ENCODE peak calls at places on chromosomes 5 and 9, in nine cellular contexts. S is left lobe of liver; J is stimulated activated CD8-positive, alpha-beta memory T cell treated with anti-CD3 and anti-CD28 coated beads, Interleukin-4, amount 100 ng/mL, for 1 hour; T is adrenal gland; C is heart left ventricle; I is HuH-7.5; Y is dorsolateral prefrontal cortex; B is Calu3; N is kidney tubule cell. Z is an unnamed sample.

GRCh38 chr5:90940227-90940995 is 381.8 kb downstream of the ADGRV1 start:
- DNase-seq in S (no peak), J (no peak), T (peak; percentile 39), C (no peak), I (no peak), Y (no peak), B (peak; percentile 42), N (peak; percentile 74), Z (no peak)

GRCh38 chr9:134424818-134425217 is 98.6 kb downstream of the RXRA start:
- DNase-seq in S (no peak), J (no peak), T (no peak), C (no peak), I (no peak), Y (no peak), B (no peak), N (no peak), Z (no peak)

GRCh38 chr5:169636477-169637084 is 494 bp upstream of the DOCK2 start:
- DNase-seq in S (no peak), J (no peak), T (no peak), C (no peak), I (no peak), Y (no peak), B (no peak), N (no peak), Z (no peak)

GRCh38 chr9:126420643-126421564 is 94.3 kb downstream of the MVB12B start:
- DNase-seq in S (no peak), J (no peak), T (no peak), C (no peak), I (no peak), Y (no peak), B (peak; percentile 14), N (peak; percentile 81), Z (no peak)

GRCh38 chr5:156920042-156920860 is 42.8 kb downstream of the TIMD4 start:
- DNase-seq in S (no peak), J (no peak), T (no peak), C (no peak), I (no peak), Y (no peak), B (peak; percentile 47), N (peak; percentile 98), Z (no peak)

GRCh38 chr9:93114984-93115335 is 18.9 kb downstream of the CARD19 start:
- DNase-seq in S (no peak), J (no peak), T (no peak), C (no peak), I (no peak), Y (no peak), B (no peak), N (no peak), Z (peak; percentile 3)

GRCh38 chr9:78369644-78370219 is 72.8 kb downstream of the PSAT1 start:
- DNase-seq in S (peak; percentile 71), J (no peak), T (peak; percentile 69), C (peak; percentile 33), I (peak; percentile 59), Y (peak; percentile 87), B (peak; percentile 50), N (peak; percentile 66), Z (no peak)

GRCh38 chr5:112492291-112492690 is 73.2 kb upstream of the EPB41L4A start:
- DNase-seq in S (no peak), J (no peak), T (peak; percentile 73), C (no peak), I (peak; percentile 38), Y (peak; percentile 40), B (peak; percentile 77), N (peak; percentile 63), Z (no peak)

GRCh38 chr5:157166494-157167218 is 592 bp upstream of the GARIN3 start:
- DNase-seq in S (no peak), J (no peak), T (no peak), C (no peak), I (no peak), Y (no peak), B (no peak), N (no peak), Z (no peak)

GRCh38 chr9:32589083-32589713 is 16.2 kb upstream of the NDUFB6 start:
- DNase-seq in S (no peak), J (no peak), T (no peak), C (no peak), I (no peak), Y (no peak), B (no peak), N (peak; percentile 51), Z (no peak)

GRCh38 chr5:89315194-89315593 is 432.2 kb upstream of the MEF2C start:
- DNase-seq in S (no peak), J (no peak), T (no peak), C (no peak), I (peak; percentile 3), Y (no peak), B (no peak), N (peak; percentile 30), Z (no peak)

GRCh38 chr5:69189162-69190086 is at the start of gene CENPH:
- DNase-seq in S (peak; percentile 90), J (peak; percentile 75), T (peak; percentile 91), C (peak; percentile 89), I (peak; percentile 72), Y (peak; percentile 87), B (peak; percentile 95), N (peak; percentile 93), Z (peak; percentile 93)

GRCh38 chr5:149415245-149415967 is 36.3 kb upstream of the IL17B start:
- DNase-seq in S (no peak), J (no peak), T (no peak), C (no peak), I (no peak), Y (no peak), B (no peak), N (peak; percentile 71), Z (peak; percentile 68)

GRCh38 chr9:92723801-92724323 is 40.8 kb downstream of the BICD2 start:
- DNase-seq in S (peak; percentile 35), J (no peak), T (no peak), C (no peak), I (no peak), Y (no peak), B (no peak), N (no peak), Z (no peak)

GRCh38 chr9:116279230-116279629 is 125.6 kb downstream of the PAPPA start:
- DNase-seq in S (no peak), J (no peak), T (no peak), C (no peak), I (no peak), Y (no peak), B (no peak), N (no peak), Z (no peak)

GRCh38 chr9:91077624-91078023 is 276.0 kb downstream of the SYK start:
- DNase-seq in S (no peak), J (no peak), T (no peak), C (no peak), I (no peak), Y (no peak), B (no peak), N (no peak), Z (no peak)

GRCh38 chr5:148733601-148734438 is 79.5 kb upstream of the HTR4 start:
- DNase-seq in S (peak; percentile 76), J (peak; percentile 42), T (peak; percentile 68), C (peak; percentile 78), I (no peak), Y (peak; percentile 82), B (peak; percentile 89), N (peak; percentile 83), Z (peak; percentile 83)

GRCh38 chr5:175814676-175815075 is 56.7 kb upstream of the CPLX2 start:
- DNase-seq in S (no peak), J (no peak), T (peak; percentile 79), C (no peak), I (no peak), Y (peak; percentile 38), B (peak; percentile 37), N (peak; percentile 30), Z (no peak)

GRCh38 chr5:172554562-172554961 is 86.5 kb upstream of the NEURL1B start:
- DNase-seq in S (no peak), J (no peak), T (no peak), C (no peak), I (no peak), Y (no peak), B (no peak), N (no peak), Z (no peak)

GRCh38 chr9:131701789-131702337 is 38.0 kb downstream of the RAPGEF1 start:
- DNase-seq in S (no peak), J (no peak), T (no peak), C (no peak), I (no peak), Y (no peak), B (no peak), N (peak; percentile 43), Z (no peak)

GRCh38 chr5:148875205-148875875 is 48.9 kb downstream of the ADRB2 start:
- DNase-seq in S (no peak), J (no peak), T (no peak), C (peak; percentile 39), I (no peak), Y (no peak), B (no peak), N (no peak), Z (no peak)

GRCh38 chr5:107300928-107301327 is 369.8 kb downstream of the EFNA5 start:
- DNase-seq in S (no peak), J (no peak), T (no peak), C (no peak), I (no peak), Y (no peak), B (no peak), N (no peak), Z (no peak)

GRCh38 chr9:84304166-84304565 is 36.4 kb downstream of the SLC28A3 start:
- DNase-seq in S (no peak), J (no peak), T (no peak), C (no peak), I (no peak), Y (no peak), B (no peak), N (no peak), Z (no peak)

GRCh38 chr5:3359642-3360041 is 236.0 kb upstream of the IRX1 start:
- DNase-seq in S (no peak), J (no peak), T (no peak), C (no peak), I (no peak), Y (no peak), B (no peak), N (no peak), Z (no peak)

GRCh38 chr5:25713259-25713658 is 1068.5 kb upstream of the CDH10 start:
- DNase-seq in S (no peak), J (no peak), T (no peak), C (no peak), I (no peak), Y (no peak), B (no peak), N (no peak), Z (no peak)

GRCh38 chr5:180704362-180704761 is 35.5 kb downstream of the OR2Y1 start:
- DNase-seq in S (no peak), J (no peak), T (no peak), C (no peak), I (no peak), Y (no peak), B (no peak), N (peak; percentile 42), Z (no peak)

GRCh38 chr9:123387686-123388085 is 31.7 kb downstream of the CRB2 start:
- DNase-seq in S (no peak), J (no peak), T (no peak), C (no peak), I (no peak), Y (no peak), B (no peak), N (no peak), Z (no peak)

GRCh38 chr9:811101-811531 is 30.4 kb upstream of the DMRT1 start:
- DNase-seq in S (no peak), J (no peak), T (no peak), C (peak; percentile 7), I (no peak), Y (no peak), B (no peak), N (peak; percentile 96), Z (no peak)

GRCh38 chr5:172280937-172281336 is 2.6 kb downstream of the UBTD2 start:
- DNase-seq in S (no peak), J (no peak), T (no peak), C (no peak), I (no peak), Y (no peak), B (no peak), N (no peak), Z (no peak)

GRCh38 chr5:144404021-144404420 is 233.3 kb downstream of the KCTD16 start:
- DNase-seq in S (no peak), J (no peak), T (no peak), C (no peak), I (no peak), Y (no peak), B (no peak), N (no peak), Z (no peak)

GRCh38 chr5:179802950-179803562 is 3.6 kb downstream of the MGAT4B start:
- DNase-seq in S (peak; percentile 90), J (no peak), T (no peak), C (no peak), I (no peak), Y (no peak), B (no peak), N (no peak), Z (no peak)